ENCODE peak calls at places on chromosomes 13 and 19, in six cellular contexts. O is IMR-90, Y is neuronal stem cell, V is H1, T is mesenchymal stem cell, B is trophoblast cell. I is an unnamed sample.

GRCh38 chr13:99265162-99265822 is 7.1 kb upstream of the GPR18 start:
- DNase-seq in T (no peak), B (no peak), O (no peak), Y (no peak), V (no peak), I (no peak)

GRCh38 chr19:13881692-13882418 is 4.9 kb downstream of the NANOS3 start:
- DNase-seq in V (no peak), T (peak), B (peak), O (peak), Y (no peak), I (no peak)

GRCh38 chr13:19093437-19093836 is 88.2 kb downstream of the TUBA3C start:
- DNase-seq in Y (no peak), T (no peak), O (no peak), B (no peak), V (no peak), I (no peak)

GRCh38 chr13:22428188-22428828 is 752.5 kb upstream of the SGCG start:
- DNase-seq in B (peak), T (peak), Y (no peak), O (no peak), V (no peak), I (no peak)

GRCh38 chr19:43901395-43902390 is 33.4 kb downstream of the ZNF45 start:
- DNase-seq in T (peak), B (peak), V (peak), Y (peak), O (peak), I (peak)

GRCh38 chr19:5103061-5103701 is 134.3 kb downstream of the KDM4B start:
- DNase-seq in B (no peak), V (no peak), T (no peak), O (peak), Y (no peak), I (no peak)

GRCh38 chr13:92745233-92745632 is 481.4 kb upstream of the GPC6 start:
- DNase-seq in Y (no peak), T (no peak), O (no peak), V (no peak), B (peak), I (no peak)

GRCh38 chr13:99320693-99321481 is 13.7 kb upstream of the GPR183 start:
- DNase-seq in T (peak), O (peak), Y (no peak), B (peak), V (no peak), I (no peak)

GRCh38 chr19:3855321-3855720 is 13.5 kb downstream of the ZFR2 start:
- DNase-seq in Y (no peak), T (no peak), B (peak), O (no peak), V (no peak), I (no peak)

GRCh38 chr13:23433171-23434153 is at the start of gene SACS:
- DNase-seq in T (peak), V (peak), Y (peak), B (no peak), O (peak), I (peak)

GRCh38 chr19:32456406-32456805 is 50.8 kb downstream of the DPY19L3 start:
- DNase-seq in Y (no peak), O (no peak), V (no peak), B (peak), T (no peak), I (no peak)

GRCh38 chr19:15200575-15201364 is at the start of gene NOTCH3:
- DNase-seq in T (no peak), Y (peak), V (peak), B (peak), O (no peak), I (peak)

GRCh38 chr13:75789451-75790197 is 153.5 kb downstream of the LMO7 start:
- DNase-seq in O (no peak), B (no peak), Y (no peak), V (no peak), T (no peak), I (no peak)

GRCh38 chr13:99870541-99870940 is 101.0 kb downstream of the ZIC5 start:
- DNase-seq in T (no peak), B (no peak), V (no peak), O (no peak), Y (no peak), I (no peak)

GRCh38 chr19:35373492-35373891 is 2.6 kb downstream of the GPR42 start:
- DNase-seq in B (no peak), Y (no peak), V (no peak), O (no peak), T (no peak), I (no peak)

GRCh38 chr19:14505488-14506239 is 9.7 kb upstream of the GIPC1 start:
- DNase-seq in V (peak), O (peak), Y (no peak), T (peak), B (peak), I (peak)

GRCh38 chr13:23754506-23754905 is 134.7 kb downstream of the MIPEP start:
- DNase-seq in T (no peak), V (no peak), O (peak), Y (no peak), B (no peak), I (no peak)

GRCh38 chr19:18919086-18919894 is at the start of the genes COPE and DDX49:
- DNase-seq in V (peak), O (peak), Y (peak), B (peak), T (peak), I (peak)

GRCh38 chr13:65064967-65065366 is 2165.2 kb downstream of the PCDH9 start:
- DNase-seq in V (no peak), T (no peak), O (no peak), Y (no peak), B (no peak), I (no peak)

GRCh38 chr19:40716031-40716654 is 543 bp downstream of the COQ8B start:
- DNase-seq in T (no peak), O (peak), Y (no peak), V (peak), B (peak), I (peak)

GRCh38 chr13:97313481-97313880 is 91.3 kb downstream of the MBNL2 start:
- DNase-seq in O (no peak), T (no peak), V (no peak), Y (no peak), B (no peak), I (no peak)

GRCh38 chr19:38079926-38080380 is 144.1 kb downstream of the DPF1 start:
- DNase-seq in T (peak), V (no peak), Y (no peak), O (peak), B (peak), I (no peak)

GRCh38 chr13:78326608-78327007 is 276.7 kb downstream of the POU4F1 start:
- DNase-seq in Y (no peak), B (no peak), V (no peak), T (no peak), O (no peak), I (no peak)

GRCh38 chr19:19334063-19334988 is 13.7 kb downstream of the MAU2 start:
- DNase-seq in T (no peak), V (no peak), Y (no peak), O (no peak), B (no peak), I (no peak)

GRCh38 chr13:29428310-29428991 is 167.0 kb downstream of the SLC7A1 start:
- DNase-seq in V (peak), Y (peak), B (peak), O (no peak), T (peak), I (peak)

GRCh38 chr13:62473190-62473943 is 1057.7 kb upstream of the PCDH20 start:
- DNase-seq in B (no peak), O (no peak), Y (no peak), V (no peak), T (no peak), I (no peak)

GRCh38 chr19:45137179-45137761 is 23.5 kb downstream of the NKPD1 start:
- DNase-seq in T (no peak), Y (no peak), B (no peak), O (no peak), V (no peak), I (no peak)

GRCh38 chr13:31088826-31089420 is 72.8 kb downstream of the HSPH1 start:
- DNase-seq in T (no peak), B (no peak), O (no peak), Y (no peak), V (no peak), I (no peak)

GRCh38 chr19:13016628-13017305 is 21.5 kb downstream of the NFIX start:
- DNase-seq in B (no peak), T (no peak), V (no peak), Y (no peak), O (no peak), I (no peak)

GRCh38 chr19:33226550-33227241 is 1.0 kb upstream of the SLC7A10 start:
- DNase-seq in V (peak), B (peak), Y (no peak), O (no peak), T (peak), I (peak)

GRCh38 chr13:40102854-40103253 is 447.4 kb downstream of the COG6 start:
- DNase-seq in B (no peak), V (no peak), T (peak), Y (no peak), O (peak), I (no peak)

GRCh38 chr13:47117268-47117667 is 220.4 kb upstream of the HTR2A start:
- DNase-seq in T (peak), Y (no peak), O (peak), V (no peak), B (no peak), I (no peak)

GRCh38 chr19:43354305-43354627 is 780 bp downstream of the CD177 start:
- DNase-seq in B (no peak), Y (peak), T (no peak), V (peak), O (no peak), I (peak)

DNA sequence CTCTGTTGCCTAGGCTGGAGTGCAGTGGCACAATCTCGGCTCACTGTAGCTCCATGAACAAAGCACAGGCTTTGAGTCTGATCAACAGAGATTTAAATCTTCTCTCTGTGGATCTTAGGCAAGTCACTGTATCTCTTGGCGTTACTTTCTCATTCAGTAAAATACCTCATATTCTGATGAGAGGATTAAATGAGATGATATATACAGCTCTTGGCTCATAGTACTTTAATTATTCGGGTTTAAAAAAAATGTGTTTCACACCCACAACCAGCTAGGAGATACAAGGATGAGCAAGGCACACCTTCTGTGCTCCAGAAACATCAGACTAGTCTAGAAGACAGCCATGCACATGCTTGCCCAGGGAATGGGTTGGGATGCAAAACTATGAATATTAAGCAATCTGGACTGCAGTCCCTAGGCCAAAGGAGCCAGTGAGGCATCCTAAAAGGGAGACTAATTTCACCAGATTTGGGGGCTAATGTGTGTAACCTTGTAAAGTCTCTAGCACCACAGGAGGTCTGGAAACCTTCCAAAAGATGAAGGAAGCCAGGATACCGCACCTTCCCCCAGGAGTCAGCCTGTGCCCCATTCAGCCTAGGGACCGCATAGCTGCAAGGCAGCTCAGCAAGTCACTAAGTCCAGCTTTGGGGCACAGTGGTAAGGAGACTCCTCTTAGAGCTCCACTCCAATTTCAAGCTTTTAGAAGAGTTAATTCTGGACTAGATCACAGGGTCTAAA is 2.5 kb downstream of the VPS36 start:
- DNase-seq in V (no peak), T (no peak), Y (no peak), B (no peak), O (no peak), I (no peak)
- H4K91ac ChIP-seq in V (no peak), T (no peak), Y (no peak), B (no peak), O (no peak), I (no peak)

DNA sequence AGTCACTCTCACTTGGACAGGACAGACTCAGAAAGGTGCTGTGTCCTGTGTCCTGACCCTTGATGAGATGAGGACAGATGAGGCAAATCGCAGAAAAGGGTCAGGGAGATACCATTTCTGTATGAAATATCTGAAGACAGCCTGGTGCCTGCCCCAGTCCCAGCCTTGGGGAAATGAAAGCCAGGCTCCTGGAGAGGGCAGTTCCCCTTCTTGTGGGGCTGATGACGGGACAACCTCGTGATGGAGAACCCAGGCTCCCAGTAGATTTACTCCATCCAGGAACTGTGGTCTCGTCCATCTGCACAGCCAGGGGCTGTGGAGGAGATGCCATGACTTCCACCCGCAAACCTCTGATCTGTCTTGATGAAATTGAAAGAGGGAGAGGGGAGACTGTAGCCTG is 13.8 kb downstream of the LILRB1 start:
- DNase-seq in O (no peak), Y (no peak), B (peak), V (no peak), T (no peak), I (no peak)
- H4K91ac ChIP-seq in O (no peak), Y (no peak), B (no peak), V (no peak), T (no peak), I (no peak)

DNA sequence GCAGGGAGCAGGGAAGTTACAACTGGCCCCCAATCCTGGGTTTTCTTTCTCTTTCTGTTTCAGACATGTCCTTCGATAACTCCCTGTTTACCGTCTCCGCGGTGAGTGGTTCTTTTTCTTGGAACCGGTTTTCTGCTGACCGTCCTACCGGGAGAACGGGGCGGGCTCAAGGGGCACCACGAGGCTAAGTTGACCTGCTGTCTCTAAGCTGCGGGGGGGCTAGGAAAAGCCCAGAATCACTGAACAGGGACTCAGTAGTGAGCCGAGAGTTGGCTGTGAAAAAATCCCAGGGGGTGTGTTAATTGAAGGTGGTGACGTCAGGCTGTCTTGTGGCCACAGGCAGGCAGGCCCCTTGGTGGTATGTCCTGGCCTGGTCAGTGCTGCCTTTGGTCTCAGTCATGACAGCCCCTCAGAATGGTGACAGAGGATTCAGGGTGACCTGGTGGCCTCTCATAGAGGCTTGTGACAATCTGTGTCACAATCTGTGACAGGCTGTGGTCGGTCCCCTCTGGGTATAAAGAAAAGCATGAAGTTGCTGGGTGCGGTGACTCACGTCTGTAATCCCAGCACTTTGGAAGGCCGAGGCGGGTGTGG is 8.1 kb upstream of the CARM1 start:
- DNase-seq in Y (no peak), B (peak), T (peak), V (no peak), O (no peak), I (no peak)
- H4K91ac ChIP-seq in Y (no peak), B (no peak), T (no peak), V (no peak), O (no peak), I (no peak)

DNA sequence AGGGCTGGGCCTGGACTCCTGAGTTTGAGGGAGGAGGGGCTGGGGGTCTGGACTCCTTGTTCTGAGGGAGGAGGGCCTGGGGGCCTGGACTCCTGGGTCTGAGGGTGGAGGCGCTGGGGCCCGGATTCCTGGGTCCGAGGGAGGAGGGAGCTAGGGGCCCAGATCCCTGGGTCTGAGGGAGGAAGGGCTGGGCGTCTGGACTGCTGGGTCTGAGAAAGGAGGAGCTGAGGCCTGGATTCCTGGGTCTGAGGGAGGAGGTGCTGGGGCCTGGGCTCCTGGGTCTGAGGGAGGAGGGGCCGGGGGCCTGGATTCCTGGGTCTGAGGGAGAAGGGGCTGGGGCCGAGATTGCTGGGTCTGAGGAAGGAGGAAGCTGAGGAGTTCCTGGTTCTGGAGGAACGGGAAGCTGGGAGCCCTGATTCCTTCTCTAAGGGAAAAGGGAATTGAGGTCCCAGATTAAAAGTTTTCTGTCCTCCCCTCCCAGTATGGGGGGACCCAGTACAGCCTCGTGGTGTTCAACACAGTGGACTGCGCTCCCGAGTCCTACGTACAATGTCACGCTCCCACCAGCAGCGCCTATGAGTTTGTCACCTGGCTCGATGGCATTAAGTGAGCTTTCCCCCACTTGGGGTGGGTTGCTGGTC is 722 bp downstream of the MED25 start:
- DNase-seq in B (no peak), V (no peak), O (no peak), T (peak), Y (no peak), I (no peak)
- H4K91ac ChIP-seq in B (peak), V (no peak), O (peak), T (no peak), Y (no peak), I (peak)

GRCh38 chr13:41254902-41255301 is 8.5 kb downstream of the MTRF1 start:
- DNase-seq in T (no peak), Y (no peak), O (no peak), V (no peak), B (no peak), I (no peak)
- H4K91ac ChIP-seq in T (no peak), Y (peak), O (no peak), V (no peak), B (no peak), I (no peak)

DNA sequence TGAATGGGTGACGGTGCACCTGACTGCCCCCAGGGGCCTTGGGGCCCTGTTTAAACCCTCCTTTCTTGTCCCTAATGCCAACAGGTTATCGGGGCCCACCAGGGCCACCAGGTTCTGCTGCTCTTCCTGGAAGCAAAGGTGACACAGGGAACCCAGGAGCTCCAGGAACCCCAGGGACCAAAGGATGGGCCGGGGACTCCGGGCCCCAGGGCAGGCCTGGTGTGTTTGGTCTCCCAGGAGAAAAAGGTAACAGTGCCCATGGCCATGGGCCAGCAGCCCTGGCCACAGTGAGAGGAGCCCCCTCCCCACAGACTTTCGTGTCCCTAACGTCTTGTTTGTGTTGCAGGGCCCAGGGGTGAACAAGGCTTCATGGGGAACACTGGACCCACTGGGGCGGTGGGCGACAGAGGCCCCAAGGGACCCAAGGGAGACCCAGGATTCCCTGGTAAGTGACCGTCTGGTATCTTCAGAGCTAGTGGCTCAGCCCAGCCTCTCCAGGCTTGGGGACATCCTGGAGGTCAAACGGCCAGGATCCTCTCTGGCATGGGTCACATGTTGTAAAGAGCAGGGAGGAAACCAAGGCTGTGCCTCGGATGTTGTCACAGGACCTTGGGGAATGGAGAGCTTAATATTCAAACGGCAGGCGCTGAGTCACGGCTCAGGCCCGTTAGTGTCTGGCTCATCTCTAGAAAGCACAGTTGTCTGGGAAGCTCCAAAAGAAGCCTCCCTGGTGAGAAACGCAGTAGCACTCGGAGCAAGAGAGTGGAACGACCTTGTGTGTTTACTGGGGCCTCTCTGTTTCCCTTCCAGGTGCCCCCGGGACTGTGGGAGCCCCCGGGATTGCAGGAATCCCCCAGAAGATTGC is 58.3 kb downstream of the RAB20 start:
- DNase-seq in O (peak), T (peak), Y (no peak), B (no peak), V (no peak), I (no peak)
- H4K91ac ChIP-seq in O (no peak), T (peak), Y (no peak), B (peak), V (no peak), I (no peak)

DNA sequence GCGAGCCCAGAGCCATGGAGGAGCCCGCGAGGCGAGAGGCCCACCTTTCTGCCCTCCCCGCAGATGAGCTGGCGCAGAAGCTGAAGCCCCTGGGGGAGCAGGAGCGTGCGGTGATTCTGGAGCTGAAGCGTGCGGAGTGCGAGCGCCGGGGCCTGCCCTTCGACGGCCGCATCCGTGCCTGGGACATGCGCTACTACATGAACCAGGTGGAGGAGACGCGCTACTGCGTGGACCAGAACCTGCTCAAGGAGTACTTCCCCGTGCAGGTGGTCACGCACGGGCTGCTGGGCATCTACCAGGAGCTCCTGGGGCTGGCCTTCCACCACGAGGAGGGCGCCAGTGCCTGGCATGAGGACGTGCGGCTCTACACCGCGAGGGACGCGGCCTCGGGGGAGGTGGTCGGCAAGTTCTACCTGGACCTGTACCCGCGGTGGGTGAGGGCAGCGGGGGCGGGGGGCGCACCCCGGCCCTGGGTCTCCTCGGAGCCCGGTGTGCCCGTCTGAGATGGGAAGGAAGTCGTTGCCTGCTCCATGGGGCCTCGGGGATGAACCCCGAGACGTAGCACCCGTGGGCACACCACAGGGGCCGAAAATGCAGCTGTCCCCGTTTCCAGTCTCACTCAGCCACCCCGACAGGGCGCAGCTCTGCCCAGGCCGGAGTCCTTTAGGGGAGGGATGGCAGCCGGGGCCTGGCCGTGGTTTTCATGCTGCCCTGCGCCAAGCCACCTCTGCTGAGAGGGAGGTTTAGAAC is 12.1 kb upstream of the ZNF554 start:
- DNase-seq in V (no peak), Y (no peak), B (no peak), T (no peak), O (no peak), I (no peak)
- H4K91ac ChIP-seq in V (no peak), Y (no peak), B (no peak), T (no peak), O (no peak), I (no peak)

I was measured in H9.